ENCODE peak calls at places on chromosomes 16 and 17, in six cellular contexts. X, I, H, P, R and T are unnamed samples.

GRCh38 chr16:47477680-47478079 is 16.5 kb downstream of the PHKB start:
- DNase-seq in X (no peak), I (no peak), H (no peak), P (no peak), R (no peak), T (no peak)

GRCh38 chr17:72706396-72706981 is 386.0 kb downstream of the SLC39A11 start:
- DNase-seq in X (no peak), I (no peak), H (no peak), P (no peak), R (no peak), T (no peak)

GRCh38 chr17:40909755-40910154 is 24.7 kb upstream of the KRT20 start:
- DNase-seq in X (no peak), I (no peak), H (no peak), P (no peak), R (no peak), T (no peak)

GRCh38 chr17:45962221-45962972 is 36.7 kb upstream of the STH start:
- DNase-seq in X (no peak), I (no peak), H (no peak), P (no peak), R (no peak), T (no peak)

GRCh38 chr16:76235025-76235424 is 42.2 kb upstream of the CNTNAP4 start:
- DNase-seq in X (no peak), I (no peak), H (no peak), P (no peak), R (no peak), T (no peak)

GRCh38 chr17:80837711-80838110 is 153.9 kb upstream of the CHMP6 start:
- DNase-seq in X (no peak), I (no peak), H (no peak), P (no peak), R (no peak), T (no peak)

GRCh38 chr17:41639492-41640473 is 15.4 kb upstream of the KRT17 start:
- DNase-seq in X (no peak), I (no peak), H (no peak), P (no peak), R (no peak), T (no peak)

GRCh38 chr17:64320613-64321553 is 57.8 kb upstream of the TEX2 start:
- DNase-seq in X (peak), I (peak), H (no peak), P (peak), R (no peak), T (peak)

GRCh38 chr17:7854851-7855642 is at the start of gene TMEM88:
- DNase-seq in X (no peak), I (no peak), H (no peak), P (no peak), R (no peak), T (no peak)

GRCh38 chr17:17411692-17412091 is 65.1 kb upstream of the MED9 start:
- DNase-seq in X (no peak), I (no peak), H (no peak), P (no peak), R (no peak), T (no peak)

GRCh38 chr17:77376795-77377751 is 236.3 kb downstream of the SEC14L1 start:
- DNase-seq in X (no peak), I (peak), H (no peak), P (peak), R (no peak), T (no peak)